ENCODE peak calls at places on chromosomes 5 and 9, in eight cellular contexts. One of them, this sample, is unnamed.

GRCh38 chr5:321233-321725 is at the start of gene AHRR:
- DNase-seq in MCF 10A: peak; percentile 62
- DNase-seq in neural crest cell: peak; percentile 56
- DNase-seq in chondrocyte: no peak
- DNase-seq in ACHN: peak; percentile 60
- DNase-seq in heart left ventricle: peak; percentile 41
- DNase-seq in GM13977: peak; percentile 92
- DNase-seq in HEK293T: peak; percentile 86
- DNase-seq in this sample: no peak

GRCh38 chr5:172172912-172173591 is 15.0 kb downstream of the STK10 start:
- DNase-seq in MCF 10A: no peak
- DNase-seq in neural crest cell: peak; percentile 22
- DNase-seq in chondrocyte: no peak
- DNase-seq in ACHN: no peak
- DNase-seq in heart left ventricle: no peak
- DNase-seq in GM13977: no peak
- DNase-seq in HEK293T: no peak
- DNase-seq in this sample: no peak

GRCh38 chr5:114411380-114411931 is 49.6 kb downstream of the KCNN2 start:
- DNase-seq in MCF 10A: no peak
- DNase-seq in neural crest cell: no peak
- DNase-seq in chondrocyte: no peak
- DNase-seq in ACHN: no peak
- DNase-seq in heart left ventricle: no peak
- DNase-seq in GM13977: no peak
- DNase-seq in HEK293T: no peak
- DNase-seq in this sample: no peak

GRCh38 chr5:109823597-109823996 is 133.9 kb downstream of the MAN2A1 start:
- DNase-seq in MCF 10A: peak; percentile 57
- DNase-seq in neural crest cell: no peak
- DNase-seq in chondrocyte: no peak
- DNase-seq in ACHN: no peak
- DNase-seq in heart left ventricle: no peak
- DNase-seq in GM13977: no peak
- DNase-seq in HEK293T: no peak
- DNase-seq in this sample: no peak

GRCh38 chr5:6714221-6715041 is 1.2 kb downstream of the TENT4A start:
- DNase-seq in MCF 10A: no peak
- DNase-seq in neural crest cell: no peak
- DNase-seq in chondrocyte: no peak
- DNase-seq in ACHN: peak; percentile 15
- DNase-seq in heart left ventricle: no peak
- DNase-seq in GM13977: no peak
- DNase-seq in HEK293T: peak; percentile 20
- DNase-seq in this sample: no peak

GRCh38 chr9:68619636-68620035 is 79.0 kb upstream of the TMEM252 start:
- DNase-seq in MCF 10A: peak; percentile 4
- DNase-seq in neural crest cell: no peak
- DNase-seq in chondrocyte: no peak
- DNase-seq in ACHN: no peak
- DNase-seq in heart left ventricle: no peak
- DNase-seq in GM13977: no peak
- DNase-seq in HEK293T: no peak
- DNase-seq in this sample: no peak

GRCh38 chr5:54186912-54187445 is 123.4 kb downstream of the ARL15 start:
- DNase-seq in MCF 10A: no peak
- DNase-seq in neural crest cell: no peak
- DNase-seq in chondrocyte: no peak
- DNase-seq in ACHN: no peak
- DNase-seq in heart left ventricle: peak; percentile 12
- DNase-seq in GM13977: no peak
- DNase-seq in HEK293T: no peak
- DNase-seq in this sample: no peak

GRCh38 chr9:70761139-70761538 is 346.7 kb upstream of the KLF9 start:
- DNase-seq in MCF 10A: no peak
- DNase-seq in neural crest cell: no peak
- DNase-seq in chondrocyte: no peak
- DNase-seq in ACHN: no peak
- DNase-seq in heart left ventricle: no peak
- DNase-seq in GM13977: no peak
- DNase-seq in HEK293T: no peak
- DNase-seq in this sample: no peak

GRCh38 chr5:127930311-127930710 is 153.3 kb upstream of the SLC12A2 start:
- DNase-seq in MCF 10A: peak; percentile 39
- DNase-seq in neural crest cell: no peak
- DNase-seq in chondrocyte: no peak
- DNase-seq in ACHN: peak; percentile 13
- DNase-seq in heart left ventricle: peak; percentile 23
- DNase-seq in GM13977: no peak
- DNase-seq in HEK293T: no peak
- DNase-seq in this sample: no peak

GRCh38 chr5:159913048-159913447 is 3.2 kb upstream of the ADRA1B start:
- DNase-seq in MCF 10A: peak; percentile 99
- DNase-seq in neural crest cell: no peak
- DNase-seq in chondrocyte: no peak
- DNase-seq in ACHN: peak; percentile 28
- DNase-seq in heart left ventricle: no peak
- DNase-seq in GM13977: no peak
- DNase-seq in HEK293T: no peak
- DNase-seq in this sample: no peak

GRCh38 chr9:32430720-32431119 is 46.3 kb downstream of the ACO1 start:
- DNase-seq in MCF 10A: no peak
- DNase-seq in neural crest cell: no peak
- DNase-seq in chondrocyte: no peak
- DNase-seq in ACHN: peak; percentile 52
- DNase-seq in heart left ventricle: no peak
- DNase-seq in GM13977: no peak
- DNase-seq in HEK293T: no peak
- DNase-seq in this sample: no peak

This sample was measured in iPS DF 19.7.